ENCODE peak calls at places on chromosome 17, in six cellular contexts. Y, B, E, J, N and R are unnamed samples.

GRCh38 chr17:29589524-29590260 is at the start of gene GIT1:
- DNase-seq in Y (peak; percentile 89), B (peak; percentile 89), E (peak; percentile 89), J (peak; percentile 79), N (peak; percentile 90), R (peak; percentile 82)

GRCh38 chr17:47694018-47694817 is at the start of gene TBKBP1:
- DNase-seq in Y (peak; percentile 80), B (peak; percentile 57), E (peak; percentile 88), J (peak; percentile 85), N (peak; percentile 59), R (peak; percentile 86)

GRCh38 chr17:45846223-45846622 is 1.5 kb downstream of the SPPL2C start:
- DNase-seq in Y (no peak), B (peak; percentile 19), E (no peak), J (no peak), N (no peak), R (no peak)

GRCh38 chr17:57406131-57406980 is 150.0 kb downstream of the MSI2 start:
- DNase-seq in Y (peak; percentile 65), B (no peak), E (peak; percentile 47), J (no peak), N (no peak), R (no peak)

GRCh38 chr17:81298991-81299733 is 4.1 kb upstream of the SLC38A10 start:
- DNase-seq in Y (no peak), B (no peak), E (no peak), J (no peak), N (no peak), R (no peak)

GRCh38 chr17:75031972-75032895 is 14.5 kb downstream of the ATP5PD start:
- DNase-seq in Y (peak; percentile 80), B (peak; percentile 59), E (peak; percentile 27), J (peak; percentile 35), N (peak; percentile 76), R (no peak)

GRCh38 chr17:57774872-57775271 is 29.8 kb upstream of the CCDC182 start:
- DNase-seq in Y (no peak), B (no peak), E (no peak), J (no peak), N (no peak), R (no peak)

GRCh38 chr17:29663155-29663554 is 40.4 kb upstream of the CORO6 start:
- DNase-seq in Y (peak; percentile 78), B (no peak), E (no peak), J (no peak), N (no peak), R (no peak)

GRCh38 chr17:64781013-64781392 is 118.9 kb upstream of the SMURF2 start:
- DNase-seq in Y (no peak), B (no peak), E (peak; percentile 46), J (no peak), N (no peak), R (no peak)

GRCh38 chr17:68581863-68582645 is 19.1 kb downstream of the FAM20A start:
- DNase-seq in Y (no peak), B (no peak), E (no peak), J (no peak), N (no peak), R (no peak)

GRCh38 chr17:76076765-76077581 is 2.0 kb upstream of the ZACN start:
- DNase-seq in Y (no peak), B (no peak), E (no peak), J (peak; percentile 39), N (no peak), R (peak; percentile 84)

GRCh38 chr17:65783845-65784334 is 222.4 kb upstream of the AXIN2 start:
- DNase-seq in Y (peak; percentile 91), B (no peak), E (no peak), J (no peak), N (no peak), R (no peak)

GRCh38 chr17:67059372-67059771 is 15.0 kb downstream of the CACNG1 start:
- DNase-seq in Y (peak; percentile 15), B (no peak), E (no peak), J (no peak), N (no peak), R (no peak)

GRCh38 chr17:50028207-50029120 is 27.4 kb upstream of the ITGA3 start:
- DNase-seq in Y (peak; percentile 69), B (no peak), E (peak; percentile 64), J (peak; percentile 74), N (peak; percentile 41), R (peak; percentile 90)

GRCh38 chr17:64694207-64694606 is 32.1 kb upstream of the SMURF2 start:
- DNase-seq in Y (peak; percentile 69), B (peak; percentile 61), E (no peak), J (no peak), N (peak; percentile 61), R (no peak)

GRCh38 chr17:79125503-79125902 is 50.9 kb downstream of the ENGASE start:
- DNase-seq in Y (no peak), B (no peak), E (no peak), J (no peak), N (no peak), R (no peak)

GRCh38 chr17:13001991-13002615 is 15.7 kb downstream of the ELAC2 start:
- DNase-seq in Y (peak; percentile 16), B (no peak), E (no peak), J (no peak), N (no peak), R (no peak)

GRCh38 chr17:1639549-1639948 is 6.0 kb downstream of the SCARF1 start:
- DNase-seq in Y (no peak), B (no peak), E (peak; percentile 27), J (no peak), N (no peak), R (no peak)

GRCh38 chr17:48470388-48471034 is 40.5 kb upstream of the SKAP1 start:
- DNase-seq in Y (peak; percentile 31), B (no peak), E (no peak), J (no peak), N (no peak), R (no peak)

GRCh38 chr17:21679256-21680146 is 12.8 kb upstream of the KCNJ18 start:
- DNase-seq in Y (no peak), B (peak; percentile 44), E (no peak), J (no peak), N (peak; percentile 12), R (no peak)

GRCh38 chr17:56994009-56994792 is 16.3 kb downstream of the SCPEP1 start:
- DNase-seq in Y (peak; percentile 54), B (no peak), E (no peak), J (no peak), N (no peak), R (no peak)

GRCh38 chr17:27956601-27957445 is 63.7 kb upstream of the LYRM9 start:
- DNase-seq in Y (peak; percentile 50), B (no peak), E (peak; percentile 16), J (peak; percentile 23), N (no peak), R (no peak)

GRCh38 chr17:76196675-76197074 is 43.6 kb downstream of the RNF157 start:
- DNase-seq in Y (peak; percentile 38), B (no peak), E (no peak), J (no peak), N (peak; percentile 83), R (no peak)

GRCh38 chr17:68435876-68436842 is 21.1 kb downstream of the WIPI1 start:
- DNase-seq in Y (peak; percentile 85), B (peak; percentile 68), E (peak; percentile 79), J (peak; percentile 82), N (peak; percentile 79), R (no peak)

GRCh38 chr17:66570353-66571195 is 264.3 kb upstream of the CACNG5 start:
- DNase-seq in Y (no peak), B (no peak), E (no peak), J (no peak), N (no peak), R (no peak)

GRCh38 chr17:65365209-65365608 is 196.2 kb downstream of the AXIN2 start:
- DNase-seq in Y (no peak), B (no peak), E (no peak), J (no peak), N (no peak), R (no peak)

GRCh38 chr17:65020284-65020683 is 36.3 kb downstream of the GNA13 start:
- DNase-seq in Y (peak; percentile 69), B (no peak), E (no peak), J (no peak), N (no peak), R (no peak)

GRCh38 chr17:70096861-70097260 is 21.8 kb downstream of the KCNJ16 start:
- DNase-seq in Y (no peak), B (no peak), E (no peak), J (no peak), N (no peak), R (no peak)

GRCh38 chr17:50267074-50267841 is 7.0 kb upstream of the TMEM92 start:
- DNase-seq in Y (peak; percentile 60), B (no peak), E (no peak), J (no peak), N (no peak), R (peak; percentile 77)

GRCh38 chr17:73420897-73421296 is 109.1 kb upstream of the CDC42EP4 start:
- DNase-seq in Y (no peak), B (no peak), E (no peak), J (no peak), N (no peak), R (no peak)
- TF ChIP-seq CTCF in Y (peak; percentile 21), B (no peak), E (no peak), J (no peak), N (no peak), R (peak; percentile 33)

GRCh38 chr17:17784599-17785264 is 52.1 kb downstream of the SREBF1 start:
- DNase-seq in Y (no peak), B (no peak), E (no peak), J (no peak), N (peak; percentile 27), R (peak; percentile 81)
- TF ChIP-seq CTCF in Y (no peak), B (no peak), E (no peak), J (no peak), N (peak; percentile 36), R (peak; percentile 44)

GRCh38 chr17:19330271-19330670 is 32.3 kb downstream of the B9D1 start:
- DNase-seq in Y (no peak), B (no peak), E (peak; percentile 54), J (peak; percentile 4), N (no peak), R (no peak)

GRCh38 chr17:19332371-19333131 is 30.0 kb downstream of the B9D1 start:
- DNase-seq in Y (no peak), B (no peak), E (no peak), J (no peak), N (no peak), R (no peak)

GRCh38 chr17:19331553-19332245 is 30.8 kb downstream of the B9D1 start:
- DNase-seq in Y (no peak), B (no peak), E (no peak), J (no peak), N (no peak), R (no peak)

GRCh38 chr17:19329839-19330238 is 32.7 kb downstream of the B9D1 start:
- DNase-seq in Y (no peak), B (no peak), E (no peak), J (no peak), N (no peak), R (no peak)

DNA sequence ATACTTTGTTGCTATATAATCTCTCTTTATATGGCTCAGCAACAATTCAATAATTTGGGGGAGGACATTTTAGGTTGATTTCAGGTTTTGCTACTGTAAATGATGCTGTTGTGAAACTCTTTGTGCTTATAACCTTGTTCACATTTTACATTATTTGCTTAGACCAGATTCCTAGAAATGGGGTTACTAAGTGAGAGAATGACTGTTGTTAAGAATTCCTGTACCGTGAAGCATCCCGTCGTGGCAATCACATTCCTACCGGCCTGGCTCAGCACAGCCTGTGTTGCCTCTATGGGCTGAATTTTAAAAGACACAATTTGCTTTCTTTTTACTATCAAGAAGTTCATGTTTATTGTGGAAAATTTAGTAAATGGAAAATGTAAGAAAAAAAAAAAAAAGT is 31.4 kb downstream of the B9D1 start:
- DNase-seq in Y (peak; percentile 71), B (no peak), E (no peak), J (no peak), N (no peak), R (no peak)
- TF ChIP-seq CTCF in Y (no peak), B (no peak), E (no peak), J (no peak), N (no peak), R (peak; percentile 34)

GRCh38 chr17:42577532-42578281 is at the start of gene PSMC3IP:
- DNase-seq in Y (peak; percentile 97), B (peak; percentile 96), E (peak; percentile 94), J (peak; percentile 96), N (peak; percentile 96), R (peak; percentile 98)
- TF ChIP-seq CTCF in Y (peak; percentile 44), B (peak; percentile 50), E (peak; percentile 20), J (no peak), N (peak; percentile 22), R (peak; percentile 46)